ENCODE peak calls at places on chromosome 10, in seven cellular contexts. Y, M, G, Q, W, K and V are unnamed samples.

GRCh38 chr10:63801139-63801538 is 279.9 kb downstream of the REEP3 start:
- DNase-seq in M (peak; percentile 12), W (no peak), Q (no peak), G (no peak), K (no peak), Y (no peak), V (no peak)

GRCh38 chr10:65910209-65910608 is 1015.6 kb upstream of the LRRTM3 start:
- DNase-seq in M (no peak), W (no peak), K (no peak), Y (no peak), Q (no peak), G (no peak), V (no peak)

GRCh38 chr10:13219685-13220670 is 14.2 kb downstream of the UCMA start:
- DNase-seq in W (no peak), K (peak; percentile 59), M (peak; percentile 15), G (no peak), Q (no peak), Y (no peak), V (no peak)

GRCh38 chr10:61878411-61879051 is 23.0 kb upstream of the ARID5B start:
- DNase-seq in W (no peak), M (no peak), Q (no peak), K (no peak), Y (no peak), G (no peak), V (no peak)

GRCh38 chr10:123563994-123564393 is 102.2 kb upstream of the GPR26 start:
- DNase-seq in G (no peak), Q (no peak), M (no peak), K (no peak), Y (no peak), W (no peak), V (no peak)

GRCh38 chr10:21495002-21495685 is 30.3 kb downstream of the SKIDA1 start:
- DNase-seq in W (no peak), M (no peak), Y (no peak), Q (no peak), K (no peak), G (no peak), V (no peak)

GRCh38 chr10:98463976-98464754 is 17.4 kb upstream of the HPS1 start:
- DNase-seq in Y (no peak), M (no peak), K (no peak), W (no peak), Q (no peak), G (no peak), V (no peak)

GRCh38 chr10:32459072-32459703 is 13.2 kb downstream of the CCDC7 start:
- DNase-seq in W (no peak), M (no peak), Q (no peak), K (no peak), G (no peak), Y (peak; percentile 37), V (no peak)

GRCh38 chr10:12409171-12409570 is 59.8 kb downstream of the CAMK1D start:
- DNase-seq in M (no peak), Q (no peak), G (no peak), Y (no peak), K (no peak), W (no peak), V (no peak)

GRCh38 chr10:66881814-66882213 is 44.0 kb upstream of the LRRTM3 start:
- DNase-seq in M (no peak), W (no peak), K (no peak), G (no peak), Q (no peak), Y (no peak), V (no peak)

GRCh38 chr10:21329995-21330627 is 195.4 kb downstream of the SKIDA1 start:
- DNase-seq in G (no peak), Q (no peak), M (peak; percentile 89), W (no peak), K (no peak), Y (no peak), V (no peak)

GRCh38 chr10:47025540-47026300 is 114.5 kb downstream of the PTPN20 start:
- DNase-seq in G (no peak), M (peak; percentile 59), W (no peak), Y (no peak), Q (no peak), K (peak; percentile 43), V (peak; percentile 40)

GRCh38 chr10:120431356-120431755 is 25.7 kb upstream of the PLPP4 start:
- DNase-seq in G (no peak), K (no peak), Y (no peak), Q (no peak), W (no peak), M (no peak), V (no peak)

GRCh38 chr10:18399158-18399557 is 252.2 kb downstream of the NSUN6 start:
- DNase-seq in K (no peak), Q (no peak), W (no peak), M (no peak), Y (no peak), G (no peak), V (no peak)

GRCh38 chr10:91520657-91521056 is 110.5 kb downstream of the HECTD2 start:
- DNase-seq in G (no peak), Q (no peak), K (no peak), Y (no peak), W (no peak), M (peak; percentile 48), V (no peak)

GRCh38 chr10:49608925-49609282 is 1.2 kb upstream of the SLC18A3 start:
- DNase-seq in W (no peak), Q (no peak), Y (no peak), G (no peak), K (peak; percentile 48), M (no peak), V (no peak)

GRCh38 chr10:123896217-123896927 is 4.8 kb upstream of the CPXM2 start:
- DNase-seq in M (no peak), G (no peak), W (no peak), K (no peak), Q (no peak), Y (no peak), V (no peak)

GRCh38 chr10:119817991-119818888 is 54.4 kb downstream of the MCMBP start:
- DNase-seq in K (peak; percentile 53), G (no peak), Y (no peak), M (peak; percentile 80), Q (peak; percentile 64), W (no peak), V (no peak)

GRCh38 chr10:101135151-101136006 is 4.3 kb downstream of the TLX1 start:
- DNase-seq in W (no peak), Q (no peak), M (no peak), G (no peak), Y (no peak), K (no peak), V (no peak)

GRCh38 chr10:84715911-84716310 is 387.5 kb downstream of the CCSER2 start:
- DNase-seq in G (no peak), Q (no peak), M (peak; percentile 14), Y (no peak), K (no peak), W (peak; percentile 10), V (no peak)

GRCh38 chr10:96416643-96417042 is 57.8 kb upstream of the OPALIN start:
- DNase-seq in W (no peak), M (peak; percentile 67), Y (no peak), G (no peak), Q (peak; percentile 69), K (no peak), V (no peak)

GRCh38 chr10:12513775-12514663 is 164.7 kb downstream of the CAMK1D start:
- DNase-seq in Y (no peak), M (peak; percentile 30), W (peak; percentile 82), Q (no peak), G (peak; percentile 76), K (no peak), V (no peak)

GRCh38 chr10:123570051-123570897 is 95.9 kb upstream of the GPR26 start:
- DNase-seq in K (no peak), Y (no peak), G (no peak), W (no peak), M (no peak), Q (no peak), V (no peak)